ENCODE peak calls at places on chromosome 5, in nine cellular contexts. X, F, V, J, M, S, L, G and Y are unnamed samples.
A peak's percentile ranks its signal among the peaks of the same experiment; 100 is the strongest.

GRCh38 chr5:52811067-52811749 is 23.5 kb downstream of the ITGA1 start:
- DNase-seq in X (no peak), F (peak; percentile 44), V (no peak), J (peak; percentile 58), M (no peak), S (peak; percentile 60), L (no peak), G (no peak), Y (no peak)

GRCh38 chr5:174446988-174447387 is 277.4 kb upstream of the MSX2 start:
- DNase-seq in X (no peak), F (no peak), V (no peak), J (no peak), M (no peak), S (no peak), L (no peak), G (no peak), Y (no peak)

GRCh38 chr5:159928122-159928960 is 12.1 kb downstream of the ADRA1B start:
- DNase-seq in X (no peak), F (no peak), V (no peak), J (peak; percentile 45), M (no peak), S (peak; percentile 68), L (peak; percentile 80), G (no peak), Y (no peak)

GRCh38 chr5:64229163-64229774 is 63.6 kb downstream of the RNF180 start:
- DNase-seq in X (peak; percentile 53), F (no peak), V (no peak), J (no peak), M (no peak), S (peak; percentile 28), L (no peak), G (no peak), Y (no peak)

GRCh38 chr5:63070001-63070400 is 491.4 kb downstream of the LRRC70 start:
- DNase-seq in X (peak; percentile 70), F (no peak), V (no peak), J (no peak), M (no peak), S (no peak), L (no peak), G (no peak), Y (no peak)

GRCh38 chr5:72949481-72949880 is 6.4 kb upstream of the FCHO2 start:
- DNase-seq in X (no peak), F (no peak), V (no peak), J (no peak), M (no peak), S (no peak), L (no peak), G (no peak), Y (no peak)

GRCh38 chr5:160516696-160517530 is 95.3 kb downstream of the PTTG1 start:
- DNase-seq in X (peak; percentile 37), F (no peak), V (no peak), J (no peak), M (no peak), S (no peak), L (no peak), G (no peak), Y (no peak)

GRCh38 chr5:94705427-94705826 is 87.0 kb downstream of the SLF1 start:
- DNase-seq in X (no peak), F (no peak), V (no peak), J (no peak), M (no peak), S (no peak), L (no peak), G (no peak), Y (no peak)

GRCh38 chr5:57037355-57037754 is 85.4 kb upstream of the MIER3 start:
- DNase-seq in X (peak; percentile 45), F (no peak), V (no peak), J (no peak), M (no peak), S (peak; percentile 46), L (no peak), G (no peak), Y (no peak)

GRCh38 chr5:22627029-22627428 is 226.1 kb downstream of the CDH12 start:
- DNase-seq in X (no peak), F (no peak), V (no peak), J (no peak), M (no peak), S (no peak), L (no peak), G (no peak), Y (no peak)

GRCh38 chr5:115460476-115460875 is 84.1 kb downstream of the FEM1C start:
- DNase-seq in X (no peak), F (peak; percentile 35), V (no peak), J (no peak), M (no peak), S (peak; percentile 66), L (peak; percentile 90), G (peak; percentile 80), Y (no peak)

GRCh38 chr5:113663879-113664278 is 150.4 kb downstream of the YTHDC2 start:
- DNase-seq in X (peak; percentile 16), F (peak; percentile 48), V (no peak), J (peak; percentile 39), M (no peak), S (peak; percentile 47), L (peak; percentile 36), G (peak; percentile 51), Y (no peak)

GRCh38 chr5:150322202-150322601 is 19.5 kb upstream of the ARSI start:
- DNase-seq in X (no peak), F (no peak), V (no peak), J (no peak), M (no peak), S (no peak), L (no peak), G (no peak), Y (no peak)

GRCh38 chr5:135964670-135965320 is 10.0 kb upstream of the LECT2 start:
- DNase-seq in X (no peak), F (no peak), V (no peak), J (no peak), M (no peak), S (no peak), L (no peak), G (no peak), Y (no peak)

GRCh38 chr5:119022017-119022745 is 33.8 kb upstream of the DTWD2 start:
- DNase-seq in X (peak; percentile 32), F (no peak), V (no peak), J (no peak), M (no peak), S (peak; percentile 55), L (no peak), G (no peak), Y (peak; percentile 52)
- TF ChIP-seq CTCF in X (peak; percentile 58), F (peak; percentile 52), V (peak; percentile 45), J (peak; percentile 38), M (peak; percentile 39), S (peak; percentile 71), L (no peak), G (peak; percentile 61), Y (peak; percentile 26)

GRCh38 chr5:79890871-79891249 is 100.2 kb downstream of the MTX3 start:
- DNase-seq in X (peak; percentile 41), F (no peak), V (no peak), J (no peak), M (no peak), S (no peak), L (no peak), G (no peak), Y (no peak)

GRCh38 chr5:79888643-79889042 is 102.4 kb downstream of the MTX3 start:
- DNase-seq in X (no peak), F (no peak), V (no peak), J (no peak), M (no peak), S (no peak), L (no peak), G (no peak), Y (no peak)

GRCh38 chr5:79886456-79886855 is 104.6 kb downstream of the MTX3 start:
- DNase-seq in X (no peak), F (no peak), V (no peak), J (no peak), M (no peak), S (no peak), L (no peak), G (no peak), Y (no peak)

GRCh38 chr5:79890119-79890870 is 100.8 kb downstream of the MTX3 start:
- DNase-seq in X (no peak), F (no peak), V (no peak), J (no peak), M (no peak), S (no peak), L (no peak), G (no peak), Y (no peak)

GRCh38 chr5:79886940-79887339 is 104.1 kb downstream of the MTX3 start:
- DNase-seq in X (no peak), F (no peak), V (no peak), J (no peak), M (no peak), S (no peak), L (no peak), G (no peak), Y (no peak)
- H3K4me1 ChIP-seq in X (no peaks in the 10 kb centered on the region), F (no peaks in the 10 kb centered on the region), V (no peaks in the 10 kb centered on the region), J (no peaks in the 10 kb centered on the region), M (no peaks in the 10 kb centered on the region), S (no peaks in the 10 kb centered on the region), L (no peaks in the 10 kb centered on the region), G (no peaks in the 10 kb centered on the region), Y (no peaks in the 10 kb centered on the region)

DNA sequence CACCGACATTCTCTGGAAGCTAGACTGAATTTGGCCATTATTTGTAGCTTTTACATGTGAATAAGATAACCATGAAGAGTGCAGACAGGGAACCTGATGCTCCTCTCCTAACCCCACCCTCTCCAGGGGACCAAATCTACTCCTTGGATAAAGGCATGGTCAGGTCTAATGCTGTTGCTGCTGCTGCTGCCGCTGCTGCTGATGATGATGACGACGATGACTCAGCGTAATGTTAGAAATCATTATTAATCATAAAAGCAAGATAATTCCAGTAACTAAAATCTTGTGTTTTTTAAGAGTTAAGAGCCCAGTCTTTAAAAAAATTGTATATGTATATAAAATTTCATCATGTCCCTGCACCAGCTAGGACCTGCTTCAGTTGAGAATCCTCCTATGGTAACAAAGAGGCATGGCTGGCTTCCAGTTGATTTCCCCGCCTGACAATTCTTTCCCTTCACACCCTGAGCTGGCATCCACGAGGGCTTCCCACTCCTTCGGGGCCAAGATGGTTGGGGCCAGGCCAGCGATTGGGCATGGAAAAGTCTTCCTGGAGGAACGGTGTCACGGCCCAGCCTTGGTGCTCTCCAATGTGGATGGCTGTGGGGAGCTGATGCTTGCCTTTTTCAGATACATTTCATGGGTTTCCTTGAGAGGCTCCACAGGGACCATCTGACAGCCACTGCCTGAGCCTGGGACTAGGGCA is 400.0 kb downstream of the CTNND2 start:
- DNase-seq in X (no peak), F (no peak), V (no peak), J (no peak), M (no peak), S (no peak), L (no peak), G (no peak), Y (no peak)
- H3K27ac ChIP-seq in X (no peak overlapping the region), F (no peak overlapping the region), V (no peak overlapping the region), J (no peak overlapping the region), M (no peak overlapping the region), S (no peak overlapping the region), L (no peak overlapping the region), G (no peak overlapping the region), Y (no peak overlapping the region)

GRCh38 chr5:179006564-179006963 is 11.4 kb upstream of the GRM6 start:
- DNase-seq in X (no peak), F (no peak), V (no peak), J (no peak), M (no peak), S (no peak), L (no peak), G (no peak), Y (no peak)

DNA sequence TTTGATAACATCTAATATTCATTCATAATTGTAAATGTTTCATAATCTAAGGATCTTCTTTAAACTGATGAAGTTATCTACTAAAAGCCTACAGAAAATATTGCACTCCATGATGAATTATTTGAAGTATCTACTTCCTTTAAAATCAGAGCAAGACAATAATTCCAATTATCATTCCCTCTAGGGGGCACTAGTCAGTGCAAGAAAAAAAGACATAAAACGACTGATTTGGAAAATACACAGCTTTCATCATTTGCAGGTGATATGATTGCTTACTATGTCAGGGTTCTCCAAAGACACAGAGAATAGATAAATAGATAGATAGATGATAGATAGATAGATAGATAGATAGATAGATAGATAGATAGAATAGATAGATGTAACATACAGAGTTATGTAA is 13.5 kb upstream of the GRM6 start:
- DNase-seq in X (no peak), F (no peak), V (no peak), J (no peak), M (no peak), S (no peak), L (no peak), G (no peak), Y (no peak)
- TF ChIP-seq CTCF in X (peak; percentile 21), F (no peak), V (no peak), J (no peak), M (no peak), S (no peak), L (no peak), G (no peak), Y (no peak)